ENCODE peak calls at places on chromosomes 4 and X, in nine cellular contexts. V is AG09309, H is keratinocyte, T is upper lobe of left lung, K is M059J, Z is activated T-helper 1 cell treated with Interleukin-2 at 50 U/mL for 16 hours, I is NCI-H1105 treated with DMSO at 0.1 percent for 48 hours, G is kidney tubule cell, A is EL. N is an unnamed sample.

GRCh38 chr4:137635108-137635507 is 102.8 kb upstream of the PCDH18 start:
- DNase-seq in V (no peak), H (no peak), K (no peak), G (no peak), T (no peak), I (no peak), A (no peak), Z (no peak), N (no peak)

GRCh38 chr4:38004887-38005286 is 44.7 kb downstream of the PTTG2 start:
- DNase-seq in A (no peak), V (no peak), I (no peak), H (no peak), T (no peak), G (no peak), Z (no peak), K (no peak), N (no peak)

GRCh38 chr4:80026080-80026479 is 46.9 kb downstream of the ANTXR2 start:
- DNase-seq in T (no peak), I (no peak), V (no peak), Z (no peak), H (no peak), K (peak; percentile 22), G (no peak), A (no peak), N (no peak)

GRCh38 chr4:3724319-3725231 is 41.6 kb upstream of the ADRA2C start:
- DNase-seq in H (no peak), G (no peak), K (no peak), V (no peak), A (no peak), I (no peak), Z (no peak), T (no peak), N (no peak)

GRCh38 chrX:123797543-123798447 is 62.1 kb upstream of the XIAP start:
- DNase-seq in G (peak; percentile 65), K (peak; percentile 72), Z (no peak), H (no peak), I (no peak), T (no peak), V (no peak), A (peak; percentile 23), N (no peak)

GRCh38 chr4:151294833-151295496 is 18.0 kb downstream of the PRSS48 start:
- DNase-seq in Z (no peak), V (no peak), H (no peak), G (no peak), I (no peak), T (no peak), A (no peak), K (no peak), N (no peak)

GRCh38 chr4:172975651-172976229 is 192.9 kb upstream of the GALNT7 start:
- DNase-seq in I (no peak), Z (no peak), H (no peak), K (no peak), G (no peak), A (no peak), T (no peak), V (no peak), N (no peak)

GRCh38 chr4:825969-826330 is at the start of gene CPLX1:
- DNase-seq in Z (no peak), V (no peak), I (no peak), A (peak; percentile 15), T (no peak), H (no peak), K (peak; percentile 20), G (peak; percentile 36), N (no peak)

GRCh38 chrX:35499071-35499862 is 298.9 kb upstream of the MAGEB16 start:
- DNase-seq in T (no peak), Z (no peak), K (no peak), G (no peak), I (no peak), H (no peak), A (no peak), V (no peak), N (no peak)

GRCh38 chr4:174156239-174156826 is 127.1 kb downstream of the FBXO8 start:
- DNase-seq in G (peak; percentile 48), K (peak; percentile 54), Z (no peak), T (no peak), A (peak; percentile 33), V (no peak), I (peak; percentile 67), H (no peak), N (no peak)

GRCh38 chrX:65668362-65669310 is 1.2 kb downstream of the MSN start:
- DNase-seq in G (peak; percentile 73), K (peak; percentile 94), I (peak; percentile 3), H (peak; percentile 46), A (peak; percentile 82), T (peak; percentile 83), Z (peak; percentile 39), V (peak; percentile 69), N (peak; percentile 70)

GRCh38 chr4:181143241-181143854 is 1099.9 kb upstream of the TENM3 start:
- DNase-seq in H (peak; percentile 2), I (peak; percentile 51), Z (peak; percentile 24), A (peak; percentile 62), K (peak; percentile 60), V (peak; percentile 48), G (peak; percentile 70), T (peak; percentile 72), N (peak; percentile 74)

GRCh38 chrX:112211459-112211858 is 128.9 kb upstream of the TRPC5 start:
- DNase-seq in G (no peak), A (no peak), K (peak; percentile 82), H (no peak), Z (no peak), T (no peak), V (no peak), I (no peak), N (no peak)

GRCh38 chrX:22134681-22135080 is 102.6 kb downstream of the PHEX start:
- DNase-seq in H (no peak), A (peak; percentile 70), V (peak; percentile 11), G (peak; percentile 93), K (peak; percentile 91), Z (no peak), I (no peak), T (no peak), N (no peak)

GRCh38 chr4:27595956-27596355 is 735.3 kb downstream of the STIM2 start:
- DNase-seq in K (no peak), T (no peak), A (no peak), V (no peak), Z (no peak), I (no peak), H (no peak), G (no peak), N (no peak)

GRCh38 chr4:142262956-142263355 is 583.1 kb downstream of the INPP4B start:
- DNase-seq in G (no peak), H (no peak), V (no peak), A (no peak), Z (no peak), T (no peak), I (no peak), K (no peak), N (no peak)

GRCh38 chr4:83028976-83029375 is 6.0 kb upstream of the COPS4 start:
- DNase-seq in H (no peak), V (no peak), T (no peak), Z (no peak), G (no peak), I (no peak), A (no peak), K (no peak), N (no peak)